ENCODE peak calls at places on chromosomes 12 and 14, in nine cellular contexts. J is tibial nerve, I is ovary, Q is heart left ventricle, A is stomach, Z is transverse colon, K is A549, H is spleen, C is HCT116. S is an unnamed sample.

GRCh38 chr12:6182279-6182898 is 17.8 kb upstream of the CD9 start:
- DNase-seq in A (peak; percentile 59), Z (peak; percentile 64), Q (peak; percentile 74), J (peak; percentile 35), H (peak; percentile 85), C (no peak), K (no peak), I (peak; percentile 58), S (peak; percentile 70)

GRCh38 chr12:17139926-17140325 is 534.0 kb upstream of the LMO3 start:
- DNase-seq in H (no peak), J (no peak), C (no peak), A (no peak), Q (no peak), I (no peak), Z (no peak), K (no peak), S (no peak)

GRCh38 chr14:105019861-105020814 is 745 bp downstream of the CDCA4 start:
- DNase-seq in Z (peak; percentile 60), H (peak; percentile 93), C (no peak), I (peak; percentile 39), A (peak; percentile 39), K (peak; percentile 53), J (no peak), Q (no peak), S (no peak)

GRCh38 chr14:74552623-74553022 is 59.1 kb downstream of the ISCA2 start:
- DNase-seq in H (peak; percentile 85), A (peak; percentile 45), K (no peak), Q (peak; percentile 88), I (peak; percentile 69), J (no peak), Z (peak; percentile 44), C (no peak), S (peak; percentile 58)

GRCh38 chr12:58443273-58443980 is 476.9 kb downstream of the LRIG3 start:
- DNase-seq in H (no peak), J (no peak), K (peak; percentile 47), A (no peak), Z (peak; percentile 13), Q (no peak), C (peak; percentile 40), I (no peak), S (no peak)

GRCh38 chr14:103597623-103598372 is 31.2 kb upstream of the KLC1 start:
- DNase-seq in Z (no peak), H (no peak), I (no peak), K (no peak), Q (peak; percentile 66), J (no peak), A (no peak), C (peak; percentile 26), S (peak; percentile 45)

GRCh38 chr12:90028620-90029051 is 320.0 kb upstream of the ATP2B1 start:
- DNase-seq in C (no peak), J (no peak), Q (no peak), H (no peak), A (no peak), K (no peak), Z (no peak), I (no peak), S (no peak)

GRCh38 chr14:73754911-73755360 is 40.8 kb upstream of the PNMA1 start:
- DNase-seq in Z (peak; percentile 59), A (peak; percentile 71), J (no peak), K (no peak), H (peak; percentile 82), C (no peak), Q (peak; percentile 74), I (peak; percentile 64), S (peak; percentile 74)

GRCh38 chr14:53193193-53193592 is 40.1 kb upstream of the DDHD1 start:
- DNase-seq in H (no peak), I (no peak), K (no peak), C (no peak), A (no peak), Q (no peak), Z (no peak), J (no peak), S (no peak)

GRCh38 chr12:22687677-22688076 is 62.7 kb downstream of the ETNK1 start:
- DNase-seq in C (no peak), Q (no peak), J (no peak), A (no peak), I (no peak), Z (no peak), H (no peak), K (no peak), S (no peak)

GRCh38 chr14:21069388-21070082 is 569 bp upstream of the ARHGEF40 start:
- DNase-seq in Q (peak; percentile 62), K (no peak), I (peak; percentile 56), C (no peak), J (no peak), Z (no peak), H (no peak), A (no peak), S (peak; percentile 66)

GRCh38 chr12:100908501-100908900 is 113.9 kb downstream of the ANO4 start:
- DNase-seq in Q (no peak), Z (no peak), I (no peak), C (no peak), J (no peak), H (no peak), K (no peak), A (no peak), S (no peak)

GRCh38 chr12:2891240-2892053 is 756 bp downstream of the TULP3 start:
- DNase-seq in C (no peak), K (peak; percentile 64), I (peak; percentile 63), J (no peak), Q (peak; percentile 62), A (peak; percentile 47), Z (peak; percentile 51), H (no peak), S (peak; percentile 56)

GRCh38 chr12:56488041-56488955 is at the start of gene GLS2:
- DNase-seq in A (peak; percentile 80), Q (peak; percentile 81), K (peak; percentile 75), I (peak; percentile 80), J (peak; percentile 37), H (peak; percentile 89), C (no peak), Z (peak; percentile 80), S (peak; percentile 71)
- TF ChIP-seq POLR2A in A (no peak), Q (no peak), K (peak; percentile 10), I (no peak), J (no peak), H (no peak), C (no peak), Z (no peak), S (no peak)

DNA sequence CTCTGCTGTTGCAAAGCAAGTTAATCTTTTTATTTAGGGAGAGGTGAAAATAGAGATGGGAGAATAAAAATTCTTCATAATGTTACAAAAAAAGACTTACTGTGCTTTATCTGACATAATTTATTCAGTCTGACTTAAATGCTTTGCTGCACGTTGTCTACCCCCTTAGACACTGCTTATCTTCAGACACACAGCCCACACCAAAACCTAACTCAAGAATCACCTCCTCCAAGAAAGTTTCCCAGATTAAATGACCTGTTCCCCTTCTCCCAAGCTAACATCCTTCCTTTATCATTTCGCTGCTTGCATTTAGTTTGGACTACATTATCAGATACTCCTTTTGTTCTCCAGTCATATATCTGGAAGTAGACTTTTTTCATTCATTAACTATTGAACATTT is 3.8 kb downstream of the OSBPL8 start:
- DNase-seq in J (no peak), K (no peak), Q (no peak), H (no peak), Z (no peak), A (no peak), C (no peak), I (no peak), S (no peak)
- H3K4me1 ChIP-seq in J (no peaks in the 10 kb centered on the region), K (peaks cover 19% of the 10 kb centered on the region), Q (peaks cover 11% of the 10 kb centered on the region), H (peaks cover 81% of the 10 kb centered on the region), Z (peaks cover 12% of the 10 kb centered on the region), A (peaks cover 62% of the 10 kb centered on the region), C (peaks cover 4% of the 10 kb centered on the region), I (no peaks in the 10 kb centered on the region), S (peaks cover 7% of the 10 kb centered on the region)

GRCh38 chr14:63641473-63642228 is at the start of gene WDR89:
- DNase-seq in J (peak; percentile 89), Q (peak; percentile 98), I (peak; percentile 97), K (peak; percentile 100), C (peak; percentile 98), Z (peak; percentile 98), H (peak; percentile 97), A (peak; percentile 97), S (peak; percentile 98)
- TF ChIP-seq POLR2A in J (no peak), Q (peak; percentile 44), I (peak; percentile 35), K (peak; percentile 85), C (no peak), Z (peak; percentile 73), H (no peak), A (peak; percentile 58), S (peak; percentile 71)

GRCh38 chr12:102916252-102917025 is 605 bp downstream of the PAH start:
- DNase-seq in I (no peak), Q (no peak), Z (no peak), K (no peak), C (no peak), A (no peak), H (no peak), J (no peak), S (no peak)

GRCh38 chr12:102921240-102921639 is 4.2 kb upstream of the PAH start:
- DNase-seq in I (no peak), A (no peak), Q (no peak), J (no peak), Z (no peak), C (no peak), K (no peak), H (no peak), S (no peak)

GRCh38 chr12:102918840-102919239 is 1.8 kb upstream of the PAH start:
- DNase-seq in A (no peak), I (no peak), Q (no peak), K (no peak), J (no peak), Z (no peak), H (no peak), C (no peak), S (no peak)

GRCh38 chr12:102917026-102917787 is at the start of gene PAH:
- DNase-seq in J (no peak), I (no peak), K (no peak), Q (no peak), H (peak; percentile 79), A (peak; percentile 26), C (no peak), Z (peak; percentile 35), S (no peak)

DNA sequence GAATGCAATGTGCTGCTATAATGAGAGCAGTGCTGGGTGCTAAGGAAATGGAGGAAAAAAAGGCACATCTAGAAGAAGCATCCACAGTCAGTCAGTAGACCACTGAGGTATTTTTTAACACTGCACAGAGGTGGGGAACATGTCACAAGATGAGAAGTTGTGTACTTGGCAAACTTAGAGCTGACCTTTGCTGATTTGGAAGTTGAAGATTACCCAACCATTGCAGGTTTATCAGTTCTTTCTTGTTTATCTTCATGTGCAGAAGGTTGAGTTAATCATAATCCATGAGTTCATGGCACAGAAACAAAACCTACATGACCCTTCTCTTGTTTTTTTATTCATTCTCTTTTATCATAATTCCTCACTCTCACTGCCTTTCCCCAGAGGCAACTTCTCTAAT is 3.2 kb upstream of the PAH start:
- DNase-seq in I (no peak), C (no peak), K (no peak), Q (no peak), H (no peak), Z (no peak), J (no peak), A (no peak), S (no peak)
- H3K4me1 ChIP-seq in I (no peaks in the 10 kb centered on the region), C (no peaks in the 10 kb centered on the region), K (peaks cover 5% of the 10 kb centered on the region), Q (no peaks in the 10 kb centered on the region), H (no peaks in the 10 kb centered on the region), Z (peaks cover 3% of the 10 kb centered on the region), J (no peaks in the 10 kb centered on the region), A (peaks cover 5% of the 10 kb centered on the region), S (no peaks in the 10 kb centered on the region)

GRCh38 chr14:55133416-55133815 is 4.4 kb downstream of the LGALS3 start:
- DNase-seq in A (no peak), H (no peak), Z (no peak), C (peak; percentile 28), K (no peak), Q (no peak), I (no peak), J (no peak), S (no peak)
- TF ChIP-seq POLR2A in A (no peak), H (no peak), Z (peak; percentile 4), C (no peak), K (no peak), Q (no peak), I (no peak), J (no peak), S (no peak)